ENCODE peak calls at places on chromosome 6, in five cellular contexts. A, T, G, M and Q are unnamed samples.

GRCh38 chr6:100371591-100371990 is 93.1 kb downstream of the SIM1 start:
- DNase-seq in A (no peak), T (no peak), G (no peak), M (no peak), Q (no peak)

GRCh38 chr6:140107216-140107615 is 732.8 kb upstream of the CITED2 start:
- DNase-seq in A (no peak), T (no peak), G (no peak), M (no peak), Q (no peak)

GRCh38 chr6:31657406-31658157 is 1.9 kb downstream of the APOM start:
- DNase-seq in A (no peak), T (peak), G (no peak), M (no peak), Q (no peak)

GRCh38 chr6:156778615-156779205 is 1.5 kb downstream of the ARID1B start:
- DNase-seq in A (no peak), T (peak), G (peak), M (peak), Q (no peak)

GRCh38 chr6:4210619-4211419 is 75.4 kb upstream of the ECI2 start:
- DNase-seq in A (peak), T (peak), G (peak), M (peak), Q (peak)

GRCh38 chr6:148509789-148510581 is 167.3 kb downstream of the SASH1 start:
- DNase-seq in A (no peak), T (peak), G (peak), M (no peak), Q (peak)

GRCh38 chr6:7188492-7188891 is 80.7 kb downstream of the RREB1 start:
- DNase-seq in A (no peak), T (no peak), G (no peak), M (no peak), Q (peak)

GRCh38 chr6:17628873-17629272 is 28.8 kb downstream of the FAM8A1 start:
- DNase-seq in A (no peak), T (no peak), G (no peak), M (no peak), Q (peak)

GRCh38 chr6:23505021-23505420 is 621.0 kb upstream of the NRSN1 start:
- DNase-seq in A (no peak), T (peak), G (no peak), M (no peak), Q (no peak)

GRCh38 chr6:110976575-110976974 is 5.3 kb upstream of the RPF2 start:
- DNase-seq in A (no peak), T (no peak), G (no peak), M (no peak), Q (no peak)

GRCh38 chr6:125136378-125136777 is 17.2 kb upstream of the TPD52L1 start:
- DNase-seq in A (no peak), T (no peak), G (no peak), M (no peak), Q (no peak)
- H3K27ac ChIP-seq in A (no peak), T (no peak), G (no peak), M (no peak), Q (no peak)

GRCh38 chr6:106154326-106154725 is 68.2 kb downstream of the PRDM1 start:
- DNase-seq in A (no peak), T (no peak), G (no peak), M (peak), Q (peak)
- TF ChIP-seq EZH2phosphoT487 in A (no peak), T (no peak), G (no peak), M (no peak), Q (no peak)

GRCh38 chr6:11110921-11111768 is at the start of gene ERVFRD-1:
- DNase-seq in A (no peak), T (no peak), G (no peak), M (no peak), Q (no peak)
- H2AFZ ChIP-seq in A (no peak), T (no peak), G (no peak), M (no peak), Q (no peak)

GRCh38 chr6:37056112-37056403 is 50.6 kb downstream of the FGD2 start:
- DNase-seq in A (no peak), T (no peak), G (no peak), M (peak), Q (no peak)
- H3K27ac ChIP-seq in A (no peak), T (no peak), G (no peak), M (peak), Q (no peak)